ENCODE peak calls at places on chromosome 22, in seven cellular contexts. M is CD8-positive, alpha-beta T cell; B is right atrium auricular region; V is CD4-positive, alpha-beta T cell; C is K562; Y is heart right ventricle; X is tibial nerve. D is an unnamed sample.

GRCh38 chr22:21070690-21071615 is 25.2 kb downstream of the LRRC74B start:
- DNase-seq in B (no peak), V (no peak), X (no peak), M (no peak), C (peak; percentile 40), Y (no peak), D (no peak)

GRCh38 chr22:37905534-37906363 is at the start of gene MICALL1:
- DNase-seq in C (peak; percentile 88), X (peak; percentile 50), M (peak; percentile 57), B (peak; percentile 59), V (peak; percentile 70), Y (peak; percentile 67), D (no peak)

GRCh38 chr22:19892925-19893324 is 38.3 kb upstream of the GNB1L start:
- DNase-seq in Y (no peak), M (no peak), B (no peak), V (no peak), C (no peak), X (no peak), D (no peak)

GRCh38 chr22:21837184-21837979 is 30.1 kb downstream of the MAPK1 start:
- DNase-seq in C (peak; percentile 73), X (no peak), B (no peak), Y (peak; percentile 42), V (no peak), M (no peak), D (no peak)

GRCh38 chr22:41562461-41562860 is 1.7 kb downstream of the CSDC2 start:
- DNase-seq in Y (no peak), X (no peak), M (no peak), V (no peak), B (no peak), C (no peak), D (no peak)

GRCh38 chr22:31870890-31871289 is 73.4 kb upstream of the YWHAH start:
- DNase-seq in M (no peak), X (no peak), V (no peak), C (no peak), Y (no peak), B (no peak), D (no peak)

GRCh38 chr22:32023251-32023827 is 19.7 kb upstream of the SLC5A1 start:
- DNase-seq in V (no peak), B (no peak), C (no peak), M (no peak), Y (no peak), X (no peak), D (no peak)

GRCh38 chr22:43880743-43881055 is 11.1 kb downstream of the PNPLA5 start:
- DNase-seq in M (no peak), B (no peak), C (no peak), V (no peak), Y (no peak), X (no peak), D (no peak)

GRCh38 chr22:49368976-49369725 is 458.5 kb downstream of the BRD1 start:
- DNase-seq in M (no peak), B (peak; percentile 30), X (no peak), Y (no peak), V (no peak), C (peak; percentile 70), D (no peak)

GRCh38 chr22:50010676-50011446 is 1.7 kb downstream of the IL17REL start:
- DNase-seq in Y (no peak), B (no peak), C (peak; percentile 64), X (no peak), V (peak; percentile 71), M (no peak), D (no peak)

GRCh38 chr22:44179196-44179988 is 1.3 kb upstream of the PARVG start:
- DNase-seq in C (no peak), B (no peak), X (no peak), M (no peak), V (no peak), Y (no peak), D (no peak)

GRCh38 chr22:48389916-48390315 is 1437.8 kb downstream of the BRD1 start:
- DNase-seq in C (no peak), V (no peak), M (no peak), B (peak; percentile 4), Y (no peak), X (no peak), D (no peak)

GRCh38 chr22:21443735-21444421 is 23.3 kb upstream of the TMEM191C start:
- DNase-seq in B (peak; percentile 42), C (no peak), V (no peak), X (peak; percentile 7), M (no peak), Y (peak; percentile 2), D (no peak)

GRCh38 chr22:45460288-45461109 is 42.2 kb upstream of the FBLN1 start:
- DNase-seq in V (no peak), B (peak; percentile 75), Y (peak; percentile 76), M (no peak), C (no peak), X (peak; percentile 66), D (no peak)
- H3K27ac ChIP-seq in V (no peak overlapping the region), B (peak overlapping the region; percentile 81), Y (no peak overlapping the region), M (no peak overlapping the region), C (no peak overlapping the region), X (peak overlapping the region; percentile 78), D (no peak overlapping the region)

DNA sequence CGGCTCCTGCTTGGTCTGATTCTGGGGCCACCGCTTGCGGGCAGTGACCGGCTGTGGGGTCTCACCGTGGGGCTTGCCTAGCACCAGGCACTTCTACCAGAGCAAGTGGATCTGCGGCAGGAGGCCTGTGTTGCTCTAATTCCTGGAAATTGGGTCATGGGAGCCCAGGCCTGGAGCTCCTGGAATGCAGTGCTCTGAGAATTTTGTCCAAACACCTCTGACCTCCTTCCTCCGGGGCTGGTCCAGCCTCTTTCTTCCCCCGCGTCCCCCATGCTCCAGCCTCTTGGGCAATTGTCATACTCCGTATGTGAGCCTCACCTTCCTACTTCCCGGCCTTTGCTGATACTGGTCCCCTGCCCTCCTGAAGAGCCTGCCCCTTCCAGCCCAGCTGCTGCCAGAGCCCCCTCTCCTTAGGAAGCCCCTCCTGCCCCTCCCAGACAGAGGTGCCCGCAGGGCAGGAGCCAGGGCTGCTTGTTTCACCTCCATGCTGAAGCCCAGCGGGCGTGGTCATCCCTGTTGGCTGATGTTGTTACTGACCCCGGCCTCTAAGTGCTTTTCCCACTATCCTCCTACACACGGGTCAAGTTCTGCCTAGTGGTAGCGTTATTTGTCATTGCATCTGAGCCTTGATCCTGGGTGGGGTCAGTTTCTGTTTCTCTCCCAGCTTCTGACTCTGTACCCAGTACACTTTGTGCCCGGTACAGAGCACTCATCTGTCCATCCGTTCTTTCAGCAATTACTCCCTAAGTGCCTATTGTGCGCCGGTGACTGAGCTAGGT is 9.6 kb downstream of the MGAT3 start:
- DNase-seq in V (no peak), M (no peak), B (no peak), C (no peak), X (no peak), Y (no peak), D (no peak)
- H3K27ac ChIP-seq in V (no peak overlapping the region), M (no peak overlapping the region), B (peak overlapping the region; percentile 37), C (peak overlapping the region; percentile 41), X (peak overlapping the region; percentile 95), Y (peak overlapping the region; percentile 74), D (peak overlapping the region; percentile 79)

GRCh38 chr22:27785818-27786217 is 15.7 kb downstream of the MN1 start:
- DNase-seq in C (no peak), M (no peak), Y (no peak), B (no peak), V (no peak), X (no peak), D (no peak)

GRCh38 chr22:27783436-27784098 is 18.0 kb downstream of the MN1 start:
- DNase-seq in C (no peak), V (no peak), B (no peak), M (no peak), Y (no peak), X (no peak), D (no peak)

GRCh38 chr22:27784099-27784446 is 17.5 kb downstream of the MN1 start:
- DNase-seq in X (no peak), B (no peak), M (no peak), V (no peak), Y (no peak), C (no peak), D (no peak)

GRCh38 chr22:27788889-27789288 is 12.7 kb downstream of the MN1 start:
- DNase-seq in C (no peak), X (no peak), V (no peak), B (no peak), Y (no peak), M (no peak), D (no peak)

GRCh38 chr22:27786253-27786898 is 15.2 kb downstream of the MN1 start:
- DNase-seq in M (no peak), C (no peak), B (no peak), V (no peak), Y (no peak), X (no peak), D (no peak)
- H3K27ac ChIP-seq in M (no peak overlapping the region), C (no peak overlapping the region), B (peak overlapping the region; percentile 70), V (no peak overlapping the region), Y (no peak overlapping the region), X (no peak overlapping the region), D (peak overlapping the region; percentile 78)

GRCh38 chr22:28008649-28009048 is 89.6 kb upstream of the PITPNB start:
- DNase-seq in V (no peak), Y (no peak), C (no peak), M (no peak), X (no peak), B (no peak), D (no peak)
- H3K27ac ChIP-seq in V (no peak overlapping the region), Y (no peak overlapping the region), C (no peak overlapping the region), M (no peak overlapping the region), X (no peak overlapping the region), B (no peak overlapping the region), D (no peak overlapping the region)

DNA sequence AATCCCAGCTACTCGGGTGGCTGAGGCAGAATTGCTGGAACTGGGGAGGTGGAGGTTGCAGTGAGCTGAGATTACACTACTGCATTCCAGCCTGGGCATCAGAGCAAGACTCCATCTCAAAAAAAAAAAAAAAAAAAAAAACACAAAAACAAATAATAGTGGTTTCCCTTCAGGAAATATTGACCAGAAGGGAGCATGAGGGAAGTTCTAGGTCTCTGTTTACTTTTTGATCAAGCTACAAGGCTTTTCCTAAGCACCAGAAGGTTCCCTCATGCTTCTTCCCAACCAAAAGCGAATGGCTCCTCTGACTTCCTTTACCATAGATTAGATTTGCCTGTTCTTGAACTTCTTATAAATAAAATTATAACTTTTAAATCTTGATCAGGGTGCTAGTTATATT is 18.3 kb downstream of the MYO18B start:
- DNase-seq in C (no peak), M (no peak), Y (no peak), V (no peak), X (no peak), B (no peak), D (no peak)
- H3K27ac ChIP-seq in C (no peak overlapping the region), M (no peak overlapping the region), Y (no peak overlapping the region), V (no peak overlapping the region), X (no peak overlapping the region), B (peak overlapping the region; percentile 94), D (no peak overlapping the region)